ENCODE peak calls at places on chromosomes 12 and 14, in five cellular contexts. H is stomach, G is GM03348, Y is GM12865, B is GM04504. R is an unnamed sample.

GRCh38 chr14:72416892-72417291 is 477.0 kb downstream of the DPF3 start:
- DNase-seq in G (no peak), Y (peak; percentile 56), B (no peak), H (no peak), R (no peak)

GRCh38 chr12:76049575-76050251 is 18.1 kb upstream of the PHLDA1 start:
- DNase-seq in G (no peak), H (no peak), B (no peak), Y (no peak), R (no peak)

GRCh38 chr12:62846506-62846905 is 88.4 kb downstream of the PPM1H start:
- DNase-seq in G (peak; percentile 31), B (no peak), H (no peak), Y (no peak), R (no peak)

GRCh38 chr14:57189070-57189469 is 79.6 kb downstream of the EXOC5 start:
- DNase-seq in Y (no peak), H (no peak), B (peak; percentile 10), G (peak; percentile 36), R (peak; percentile 24)

GRCh38 chr12:21894792-21895392 is 46.3 kb downstream of the ABCC9 start:
- DNase-seq in Y (no peak), H (no peak), G (no peak), B (no peak), R (no peak)

GRCh38 chr12:91833780-91834359 is 311.8 kb downstream of the BTG1 start:
- DNase-seq in Y (no peak), B (no peak), H (no peak), G (no peak), R (no peak)

GRCh38 chr14:74663884-74664283 is 49.0 kb downstream of the AREL1 start:
- DNase-seq in G (no peak), H (no peak), B (no peak), Y (no peak), R (no peak)

GRCh38 chr12:49049566-49050224 is 10.9 kb downstream of the KMT2D start:
- DNase-seq in H (no peak), B (no peak), Y (no peak), G (peak; percentile 53), R (no peak)

GRCh38 chr14:25400607-25401206 is 350.8 kb upstream of the STXBP6 start:
- DNase-seq in G (peak; percentile 49), B (no peak), H (peak; percentile 57), Y (peak; percentile 31), R (peak; percentile 30)

GRCh38 chr12:94674835-94675234 is 24.5 kb upstream of the TMCC3 start:
- DNase-seq in B (no peak), G (no peak), Y (no peak), H (no peak), R (no peak)

GRCh38 chr12:130765186-130765659 is 49.1 kb upstream of the RIMBP2 start:
- DNase-seq in G (no peak), Y (peak; percentile 30), B (no peak), H (no peak), R (peak; percentile 10)

GRCh38 chr14:84643438-84643837 is 886.5 kb upstream of the FLRT2 start:
- DNase-seq in G (no peak), H (no peak), Y (no peak), B (no peak), R (no peak)

GRCh38 chr14:29953501-29953900 is 25.9 kb upstream of the PRKD1 start:
- DNase-seq in Y (no peak), H (no peak), G (no peak), B (no peak), R (no peak)

GRCh38 chr14:74488788-74489397 is 4.2 kb downstream of the NPC2 start:
- DNase-seq in G (no peak), Y (peak; percentile 20), H (no peak), B (no peak), R (no peak)

GRCh38 chr14:100155881-100156645 is 3.4 kb downstream of the DEGS2 start:
- DNase-seq in G (no peak), Y (no peak), H (no peak), B (no peak), R (no peak)

GRCh38 chr14:79281244-79282199 is 929.8 kb downstream of the DIO2 start:
- DNase-seq in H (no peak), Y (no peak), B (no peak), G (no peak), R (no peak)

GRCh38 chr14:100706860-100707259 is 19.8 kb upstream of the DLK1 start:
- DNase-seq in Y (no peak), H (no peak), G (no peak), B (no peak), R (no peak)

GRCh38 chr14:72745991-72746980 is 147.6 kb downstream of the DPF3 start:
- DNase-seq in H (peak; percentile 15), B (peak; percentile 53), G (peak; percentile 87), Y (peak; percentile 10), R (peak; percentile 40)

GRCh38 chr12:26523708-26524150 is 309.3 kb downstream of the ITPR2 start:
- DNase-seq in B (peak; percentile 86), Y (no peak), H (peak; percentile 93), G (peak; percentile 78), R (no peak)

GRCh38 chr12:79127268-79127895 is 262.8 kb downstream of the SYT1 start:
- DNase-seq in H (no peak), Y (peak; percentile 55), G (peak; percentile 43), B (peak; percentile 52), R (peak; percentile 7)

GRCh38 chr12:62519043-62519442 is 52.4 kb downstream of the MON2 start:
- DNase-seq in Y (no peak), G (no peak), H (no peak), B (no peak), R (no peak)

GRCh38 chr14:101622251-101623076 is 61.2 kb downstream of the DIO3 start:
- DNase-seq in B (no peak), G (peak; percentile 4), Y (no peak), H (no peak), R (no peak)

GRCh38 chr12:14874882-14875281 is 10.8 kb downstream of the MGP start:
- DNase-seq in B (no peak), H (no peak), G (no peak), Y (no peak), R (no peak)

GRCh38 chr12:53995311-53996187 is 4.4 kb upstream of the HOXC9 start:
- DNase-seq in B (no peak), Y (no peak), H (peak; percentile 40), G (peak; percentile 81), R (no peak)

GRCh38 chr14:96095581-96096476 is 56.7 kb downstream of the C14orf132 start:
- DNase-seq in G (peak; percentile 65), B (peak; percentile 46), Y (no peak), H (peak; percentile 64), R (peak; percentile 55)

GRCh38 chr12:1939316-1939715 is 20.9 kb upstream of the CACNA2D4 start:
- DNase-seq in Y (no peak), B (no peak), G (no peak), H (no peak), R (no peak)

GRCh38 chr12:113080692-113081091 is 24.2 kb downstream of the DTX1 start:
- DNase-seq in Y (no peak), G (no peak), B (no peak), H (no peak), R (no peak)